ENCODE peak calls at places on chromosomes 16 and 17, in nine cellular contexts. T, Q, F, X, I, G, N, J and A are unnamed samples.

GRCh38 chr16:15792563-15792971 is 64.3 kb downstream of the MYH11 start:
- DNase-seq in T (no peak), Q (no peak), F (no peak), X (no peak), I (no peak), G (no peak), N (no peak), J (no peak), A (no peak)

GRCh38 chr16:52467753-52468152 is 79.2 kb downstream of the TOX3 start:
- DNase-seq in T (no peak), Q (no peak), F (no peak), X (no peak), I (no peak), G (no peak), N (no peak), J (no peak), A (no peak)

GRCh38 chr17:45019177-45019711 is 32.2 kb downstream of the DCAKD start:
- DNase-seq in T (peak), Q (no peak), F (no peak), X (peak), I (no peak), G (peak), N (no peak), J (peak), A (peak)

GRCh38 chr17:49746791-49747490 is 17.0 kb downstream of the FAM117A start:
- DNase-seq in T (no peak), Q (no peak), F (no peak), X (no peak), I (no peak), G (no peak), N (no peak), J (no peak), A (no peak)

GRCh38 chr17:43936434-43936833 is 5.8 kb downstream of the PPY start:
- DNase-seq in T (no peak), Q (no peak), F (no peak), X (no peak), I (no peak), G (no peak), N (no peak), J (no peak), A (no peak)

GRCh38 chr16:24372824-24373223 is 116.7 kb downstream of the CACNG3 start:
- DNase-seq in T (no peak), Q (no peak), F (no peak), X (no peak), I (no peak), G (no peak), N (no peak), J (no peak), A (no peak)

GRCh38 chr17:46772013-46772878 is 46.2 kb downstream of the WNT3 start:
- DNase-seq in T (peak), Q (peak), F (no peak), X (no peak), I (no peak), G (peak), N (no peak), J (no peak), A (peak)

GRCh38 chr16:58513874-58514273 is 1.4 kb upstream of the SETD6 start:
- DNase-seq in T (no peak), Q (no peak), F (no peak), X (no peak), I (no peak), G (no peak), N (no peak), J (peak), A (no peak)

GRCh38 chr16:30382398-30383015 is at the start of gene SEPTIN1:
- DNase-seq in T (no peak), Q (no peak), F (no peak), X (no peak), I (no peak), G (no peak), N (no peak), J (no peak), A (no peak)

DNA sequence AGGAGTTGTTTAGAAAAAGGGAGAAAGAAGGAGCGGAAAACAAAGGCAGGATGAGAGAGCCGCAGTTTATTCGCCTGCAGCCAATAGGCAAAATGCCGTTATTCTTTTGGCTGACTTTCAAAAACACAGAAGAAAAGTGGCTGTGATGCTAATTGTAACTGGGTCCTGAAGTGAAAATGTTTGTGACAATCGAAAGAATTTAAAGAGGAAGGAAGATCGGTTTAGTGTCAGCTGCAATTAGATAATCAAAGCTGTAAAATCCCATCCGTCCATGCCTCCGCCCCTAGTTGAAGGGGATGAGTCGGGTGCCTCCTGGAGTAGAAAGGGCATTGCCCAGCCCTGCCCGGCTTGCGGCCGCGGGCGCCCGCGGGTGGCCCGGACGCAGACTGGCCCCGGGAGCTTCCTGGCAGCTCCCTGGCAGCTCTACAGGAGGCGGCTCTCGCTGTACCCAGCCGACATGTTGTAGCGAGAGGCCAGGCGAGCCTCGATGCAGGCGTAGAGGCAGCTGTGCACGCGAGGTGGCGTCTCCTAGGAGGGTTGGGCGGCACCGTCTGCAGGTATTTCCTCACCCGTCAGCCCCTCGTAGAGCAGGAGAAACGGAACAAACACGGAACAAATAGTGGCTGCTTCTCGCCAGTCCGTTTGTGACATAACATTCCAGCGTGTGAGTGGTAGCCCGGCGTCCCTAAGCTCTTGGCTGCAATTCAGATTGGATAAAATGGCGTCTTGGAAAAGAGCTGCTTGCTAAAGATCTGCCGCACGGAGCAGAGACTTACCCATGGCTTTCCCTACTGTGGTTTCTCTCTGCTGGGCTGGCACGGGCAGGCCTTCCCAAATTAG is 82.3 kb downstream of the TNRC6C start:
- DNase-seq in T (peak), Q (peak), F (no peak), X (peak), I (peak), G (no peak), N (no peak), J (peak), A (no peak)
- TF ChIP-seq CTCF in T (no peak), Q (no peak), F (peak), X (no peak), I (peak), G (no peak), N (no peak), J (peak), A (no peak)

DNA sequence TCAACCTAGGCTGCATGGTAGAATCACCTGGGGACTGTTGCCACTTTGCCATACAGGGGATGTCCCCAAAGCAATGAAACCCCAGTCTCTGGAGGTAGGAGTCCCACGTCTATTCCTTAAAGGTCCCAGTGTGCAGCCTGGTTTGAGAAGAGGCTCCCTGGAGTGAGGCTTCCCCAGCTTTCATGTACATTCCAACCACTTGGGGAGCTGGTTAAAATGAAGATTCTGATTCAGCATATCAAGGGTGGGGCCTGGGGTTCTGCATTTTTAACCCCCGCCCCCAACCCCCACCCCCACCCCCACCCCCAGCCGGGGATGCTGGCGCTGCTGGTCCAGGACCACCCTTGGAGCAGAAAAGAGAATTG is 241.2 kb downstream of the FOXL1 start:
- DNase-seq in T (no peak), Q (no peak), F (no peak), X (no peak), I (no peak), G (no peak), N (no peak), J (peak), A (no peak)
- TF ChIP-seq CTCF in T (no peak), Q (no peak), F (peak), X (no peak), I (peak), G (no peak), N (no peak), J (peak), A (no peak)

DNA sequence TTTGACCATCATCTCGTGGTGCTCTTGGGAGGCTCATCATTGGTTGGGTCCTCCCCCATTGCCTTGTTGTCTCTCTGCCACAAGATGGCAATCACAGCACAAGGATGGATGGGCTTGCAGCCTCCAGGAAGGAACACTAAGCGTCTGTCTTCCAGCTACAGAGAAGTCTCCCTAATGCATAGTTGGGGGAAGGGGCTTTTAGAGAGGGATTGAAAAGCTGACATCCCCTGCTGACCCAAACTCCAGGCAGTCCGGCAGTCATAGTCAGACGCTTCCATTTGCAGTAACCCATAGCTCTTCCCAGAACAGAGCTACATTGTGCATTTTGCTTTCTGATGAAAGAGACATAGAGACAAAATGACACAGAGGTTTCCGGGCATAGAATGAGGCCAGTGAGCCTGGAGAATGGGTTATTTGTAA is 111.4 kb downstream of the UTP18 start:
- DNase-seq in T (no peak), Q (no peak), F (no peak), X (no peak), I (peak), G (peak), N (no peak), J (peak), A (peak)
- TF ChIP-seq CTCF in T (peak), Q (peak), F (peak), X (no peak), I (peak), G (peak), N (peak), J (peak), A (peak)

DNA sequence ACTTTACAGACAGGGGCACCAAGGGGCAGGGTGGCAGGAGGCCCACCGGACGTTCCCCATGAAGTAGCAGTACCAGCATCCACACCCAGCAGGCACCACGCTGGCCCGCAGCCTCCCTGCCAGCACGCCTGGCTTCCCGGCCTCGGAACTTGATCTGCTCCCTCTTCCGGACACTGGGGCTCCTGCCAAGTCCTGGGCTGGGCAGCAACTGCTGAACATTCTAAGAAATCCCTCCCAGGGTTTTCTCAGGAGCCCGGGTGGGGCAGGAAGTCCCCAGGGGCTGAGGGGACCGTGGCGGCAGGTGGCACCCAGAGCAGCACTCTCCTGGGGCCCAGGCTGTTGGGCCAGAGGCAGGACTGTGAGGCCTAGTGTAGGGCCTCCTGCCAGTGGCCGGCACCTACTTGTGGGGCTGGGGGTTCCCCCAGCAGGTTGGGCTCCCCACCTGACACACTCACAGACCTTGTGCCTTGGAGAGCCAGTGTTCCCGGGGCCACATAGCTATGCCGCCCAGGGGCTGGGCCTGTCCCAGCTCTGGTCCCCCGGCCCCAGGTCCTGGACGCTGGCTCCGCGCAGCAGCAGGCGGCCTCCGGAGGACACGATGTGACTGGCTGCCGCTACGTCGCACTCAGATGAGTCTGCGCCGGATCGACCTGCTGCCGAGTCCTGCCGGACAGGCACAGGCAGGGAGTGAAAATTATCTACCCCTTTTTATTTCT is 86.2 kb upstream of the CBX4 start:
- DNase-seq in T (peak), Q (peak), F (peak), X (no peak), I (peak), G (no peak), N (no peak), J (peak), A (no peak)
- TF ChIP-seq CTCF in T (no peak), Q (no peak), F (peak), X (no peak), I (peak), G (no peak), N (peak), J (peak), A (no peak)

GRCh38 chr16:2970563-2970962 is 1.4 kb downstream of the PAQR4 start:
- DNase-seq in T (no peak), Q (no peak), F (no peak), X (no peak), I (no peak), G (no peak), N (no peak), J (no peak), A (no peak)

GRCh38 chr16:2973081-2973480 is 3.9 kb downstream of the PAQR4 start:
- DNase-seq in T (no peak), Q (no peak), F (no peak), X (no peak), I (no peak), G (no peak), N (no peak), J (no peak), A (no peak)

GRCh38 chr16:2971985-2972784 is 3.0 kb downstream of the PAQR4 start:
- DNase-seq in T (no peak), Q (no peak), F (no peak), X (no peak), I (no peak), G (no peak), N (no peak), J (no peak), A (no peak)

GRCh38 chr16:2969545-2970521 is 685 bp downstream of the PAQR4 start:
- DNase-seq in T (peak), Q (peak), F (no peak), X (peak), I (no peak), G (peak), N (no peak), J (peak), A (peak)

DNA sequence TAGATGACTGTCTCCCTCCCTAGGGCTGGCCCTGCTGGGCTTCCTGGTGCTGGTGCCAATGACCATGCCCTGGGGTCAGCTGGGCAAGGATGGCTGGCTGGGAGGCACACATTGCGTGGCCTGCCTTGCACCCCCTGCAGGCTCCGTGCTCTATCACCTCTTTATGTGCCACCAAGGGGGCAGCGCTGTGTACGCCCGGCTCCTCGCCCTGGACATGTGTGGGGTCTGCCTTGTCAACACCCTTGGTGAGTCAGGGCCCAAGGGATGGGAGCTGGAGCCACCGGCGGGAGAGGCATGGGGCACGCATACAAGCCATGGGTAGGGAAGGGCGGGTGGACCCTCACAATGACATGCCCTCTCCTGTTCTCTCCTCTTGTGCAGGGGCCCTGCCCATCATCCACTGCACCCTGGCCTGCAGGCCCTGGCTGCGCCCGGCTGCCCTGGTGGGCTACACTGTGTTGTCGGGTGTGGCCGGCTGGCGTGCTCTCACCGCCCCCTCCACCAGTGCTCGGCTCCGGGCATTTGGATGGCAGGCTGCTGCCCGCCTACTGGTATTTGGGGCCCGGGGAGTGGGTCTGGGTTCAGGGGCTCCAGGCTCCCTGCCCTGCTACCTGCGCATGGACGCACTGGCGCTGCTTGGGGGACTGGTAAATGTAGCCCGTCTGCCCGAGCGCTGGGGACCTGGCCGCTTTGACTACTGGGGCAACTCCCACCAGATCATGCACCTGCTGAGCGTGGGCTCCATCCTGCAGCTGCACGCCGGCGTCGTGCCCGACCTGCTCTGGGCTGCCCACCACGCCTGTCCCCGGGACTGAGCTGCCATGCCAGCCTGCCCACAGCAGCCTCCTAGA is 2.2 kb downstream of the PAQR4 start:
- DNase-seq in T (no peak), Q (no peak), F (no peak), X (no peak), I (no peak), G (no peak), N (no peak), J (no peak), A (no peak)
- TF ChIP-seq CTCF in T (no peak), Q (no peak), F (no peak), X (no peak), I (no peak), G (no peak), N (no peak), J (no peak), A (no peak)

GRCh38 chr17:28548417-28549130 is 3.9 kb downstream of the UNC119 start:
- DNase-seq in T (no peak), Q (no peak), F (no peak), X (no peak), I (no peak), G (no peak), N (no peak), J (no peak), A (no peak)
- TF ChIP-seq CTCF in T (no peak), Q (no peak), F (no peak), X (no peak), I (no peak), G (no peak), N (no peak), J (no peak), A (peak)